ENCODE peak calls at places on chromosomes 7 and 10, in four cellular contexts. B, N, M and R are unnamed samples.

GRCh38 chr7:146892151-146892550 is 775.5 kb downstream of the CNTNAP2 start:
- DNase-seq in M (no peak), N (no peak), B (no peak), R (peak)

GRCh38 chr7:66352071-66352470 is 146.9 kb downstream of the TPST1 start:
- DNase-seq in N (no peak), M (peak), B (no peak), R (no peak)

GRCh38 chr10:78621183-78621789 is 447.5 kb upstream of the ZMIZ1 start:
- DNase-seq in N (no peak), M (no peak), B (no peak), R (no peak)

GRCh38 chr10:306007-306406 is 170.8 kb downstream of the ZMYND11 start:
- DNase-seq in M (no peak), B (no peak), N (no peak), R (no peak)

GRCh38 chr10:9075420-9075819 is 1020.9 kb downstream of the GATA3 start:
- DNase-seq in M (no peak), B (no peak), N (no peak), R (no peak)

GRCh38 chr10:5551531-5552375 is 27.0 kb downstream of the CALML3 start:
- DNase-seq in M (no peak), B (no peak), N (no peak), R (peak)

GRCh38 chr7:124208642-124209041 is 175.8 kb upstream of the TMEM229A start:
- DNase-seq in M (no peak), B (no peak), N (no peak), R (no peak)

GRCh38 chr10:83522881-83523386 is 616.4 kb upstream of the GHITM start:
- DNase-seq in N (no peak), B (no peak), M (no peak), R (no peak)

GRCh38 chr7:135291809-135292253 is 58.2 kb downstream of the STRA8 start:
- DNase-seq in M (peak), N (no peak), B (no peak), R (no peak)

GRCh38 chr7:41930538-41931262 is 227.8 kb upstream of the INHBA start:
- DNase-seq in M (no peak), B (no peak), N (no peak), R (no peak)

GRCh38 chr10:30639946-30640786 is 10.6 kb upstream of the LYZL2 start:
- DNase-seq in M (no peak), B (peak), N (no peak), R (peak)

GRCh38 chr10:133070402-133070801 is 17.3 kb upstream of the ADGRA1 start:
- DNase-seq in M (no peak), N (no peak), B (no peak), R (no peak)

GRCh38 chr10:99779335-99779734 is 3.1 kb upstream of the ABCC2 start:
- DNase-seq in B (no peak), N (no peak), M (no peak), R (peak)

GRCh38 chr10:119335671-119336353 is 128.4 kb downstream of the GRK5 start:
- DNase-seq in B (no peak), M (no peak), N (no peak), R (peak)
- H3K27ac ChIP-seq in B (no peak), M (no peak), N (no peak), R (no peak)

GRCh38 chr7:133313575-133313974 is 60.7 kb downstream of the EXOC4 start:
- DNase-seq in M (no peak), N (no peak), B (no peak), R (no peak)
- H3K27ac ChIP-seq in M (no peak), N (no peak), B (no peak), R (no peak)

DNA sequence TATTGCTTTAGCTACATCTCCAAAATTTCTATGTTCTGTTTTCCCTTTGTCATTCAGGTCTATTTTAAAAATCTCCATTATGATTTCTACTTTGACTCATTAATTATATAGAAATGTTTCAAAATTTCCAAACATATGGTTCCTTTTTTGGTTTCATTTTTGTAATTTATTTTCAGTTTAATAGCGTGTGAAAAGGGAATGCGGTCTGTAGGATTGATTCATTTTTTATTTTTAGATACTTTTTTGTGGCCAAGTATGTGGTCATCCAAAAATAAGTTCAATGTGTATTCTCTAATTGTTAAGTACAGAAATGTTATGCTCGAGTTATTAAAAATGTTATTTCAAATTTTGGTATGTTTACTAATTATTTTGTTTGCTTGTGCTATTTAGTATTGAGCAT is 72.5 kb upstream of the ANKRD1 start:
- DNase-seq in M (no peak), B (no peak), N (no peak), R (no peak)
- H3K27ac ChIP-seq in M (no peak), B (no peak), N (no peak), R (no peak)

GRCh38 chr10:60389413-60390009 is at the start of gene ANK3:
- DNase-seq in M (no peak), N (no peak), B (no peak), R (no peak)

GRCh38 chr10:60387531-60387930 is 2.1 kb downstream of the ANK3 start:
- DNase-seq in N (no peak), B (no peak), M (no peak), R (no peak)

GRCh38 chr10:60388709-60389241 is 900 bp downstream of the ANK3 start:
- DNase-seq in N (no peak), M (no peak), B (no peak), R (no peak)

GRCh38 chr10:60388116-60388515 is 1.6 kb downstream of the ANK3 start:
- DNase-seq in N (no peak), B (no peak), M (no peak), R (no peak)

GRCh38 chr10:60390224-60390626 is 550 bp upstream of the ANK3 start:
- DNase-seq in N (no peak), B (no peak), M (no peak), R (no peak)
- H3K27ac ChIP-seq in N (no peak), B (no peak), M (no peak), R (no peak)

DNA sequence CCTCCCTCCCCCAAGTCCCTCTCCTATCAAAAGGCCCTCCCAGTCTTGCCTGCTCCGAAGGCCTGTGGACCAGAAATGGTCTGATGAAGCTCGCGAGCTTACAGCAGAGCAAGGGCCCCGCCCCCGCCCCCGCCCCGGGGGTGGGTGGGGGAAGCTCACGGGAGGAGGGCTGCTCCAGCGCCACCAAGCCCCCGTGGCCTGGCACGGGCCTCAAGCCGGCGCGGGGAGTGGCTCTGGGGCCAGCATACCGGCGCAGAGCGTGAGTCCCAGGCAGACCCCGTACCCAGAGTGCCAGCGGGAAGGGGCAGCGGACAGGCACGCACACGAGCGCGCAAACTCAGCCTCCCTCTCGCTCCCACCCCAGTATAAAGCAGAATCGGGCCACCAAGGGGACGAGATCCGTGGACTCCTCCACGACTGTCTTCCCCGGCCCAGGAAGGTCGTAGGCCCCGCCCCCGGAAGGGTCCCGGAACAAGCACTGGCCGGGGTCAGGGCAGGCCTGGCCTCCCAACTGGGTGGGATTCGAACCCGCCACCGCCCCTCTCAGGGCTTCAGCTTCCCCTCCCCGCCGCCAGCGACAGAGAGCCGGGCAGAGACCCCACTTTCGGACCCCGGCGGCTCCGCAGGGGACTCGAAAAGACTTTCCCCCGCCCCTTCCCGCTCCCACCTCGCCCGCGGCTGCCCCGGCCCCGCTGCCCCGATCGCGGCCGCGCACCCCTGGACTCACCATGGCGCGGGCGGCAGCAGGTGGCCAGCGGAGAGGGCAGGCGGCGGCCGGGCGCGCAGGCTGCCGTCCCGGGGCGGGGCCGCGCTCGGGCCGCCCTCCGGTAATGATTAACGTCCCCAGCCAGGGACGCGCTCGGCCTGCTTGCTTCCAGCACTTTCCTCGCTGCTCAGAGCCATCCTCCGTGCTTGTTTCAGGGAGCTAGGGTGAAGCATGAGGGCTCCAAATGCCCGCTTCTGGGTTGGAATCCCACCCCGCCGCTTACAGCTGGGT is at the start of gene PCBD1:
- DNase-seq in B (peak), M (peak), N (peak), R (peak)
- H3K27ac ChIP-seq in B (peak), M (no peak), N (peak), R (peak)

GRCh38 chr7:44557485-44557884 is 16.2 kb downstream of the DDX56 start:
- DNase-seq in N (no peak), M (no peak), B (no peak), R (no peak)
- H3K27ac ChIP-seq in N (no peak), M (no peak), B (no peak), R (no peak)

DNA sequence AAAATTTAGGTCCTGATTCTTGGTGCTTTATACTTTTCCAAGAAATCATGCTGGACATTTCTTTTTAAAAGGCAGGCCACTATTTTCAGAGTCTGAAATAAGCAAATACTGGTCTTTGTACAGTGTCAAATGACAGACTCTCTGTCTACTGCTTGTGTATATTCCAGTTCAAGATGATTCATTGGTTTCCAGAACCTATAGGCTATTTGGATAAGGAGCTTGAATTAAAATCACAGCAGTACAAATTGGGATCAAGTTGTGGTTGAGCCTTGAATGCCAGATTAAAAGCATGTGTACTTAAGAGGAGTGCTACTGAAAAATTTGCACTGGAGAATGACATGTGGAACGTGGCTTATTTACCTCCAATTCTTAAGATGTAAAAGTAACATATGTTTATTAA is 10.7 kb downstream of the KMT2E start:
- DNase-seq in B (no peak), N (no peak), M (no peak), R (peak)
- H3K27ac ChIP-seq in B (no peak), N (peak), M (no peak), R (no peak)